ENCODE peak calls at places on chromosomes 7 and 10, in six cellular contexts. O, U, X, R, Y and K are unnamed samples. For H3K4me1, the result is how much of the 10 kb centered on the place peaks cover.

GRCh38 chr10:49083256-49083655 is 32.1 kb downstream of the VSTM4 start:
- DNase-seq in O (peak), U (no peak), X (no peak), R (peak), Y (no peak), K (peak)

GRCh38 chr7:30869794-30870491 is 41.7 kb upstream of the AQP1 start:
- DNase-seq in O (no peak), U (no peak), X (peak), R (peak), Y (no peak), K (peak)

GRCh38 chr10:133276435-133277201 is at the start of gene ADAM8:
- DNase-seq in O (no peak), U (no peak), X (no peak), R (no peak), Y (no peak), K (no peak)

GRCh38 chr7:70505886-70506285 is 626.1 kb upstream of the GALNT17 start:
- DNase-seq in O (no peak), U (no peak), X (no peak), R (no peak), Y (no peak), K (no peak)

GRCh38 chr10:47294057-47294456 is 5.9 kb upstream of the GDF10 start:
- DNase-seq in O (peak), U (no peak), X (no peak), R (no peak), Y (no peak), K (no peak)

GRCh38 chr10:55500931-55501559 is 700.0 kb upstream of the PCDH15 start:
- DNase-seq in O (no peak), U (peak), X (no peak), R (peak), Y (peak), K (peak)

GRCh38 chr10:118754132-118754555 is 626 bp downstream of the CACUL1 start:
- DNase-seq in O (no peak), U (no peak), X (no peak), R (peak), Y (peak), K (peak)

GRCh38 chr10:90087197-90088007 is 386.0 kb downstream of the KIF20B start:
- DNase-seq in O (no peak), U (peak), X (peak), R (no peak), Y (no peak), K (no peak)

GRCh38 chr7:44223362-44224114 is 22.8 kb downstream of the YKT6 start:
- DNase-seq in O (no peak), U (no peak), X (no peak), R (peak), Y (no peak), K (no peak)

GRCh38 chr7:27771111-27771510 is 31.1 kb downstream of the TAX1BP1 start:
- DNase-seq in O (no peak), U (no peak), X (no peak), R (no peak), Y (no peak), K (no peak)

GRCh38 chr7:256981-257646 is 32.9 kb upstream of the FOXL3 start:
- DNase-seq in O (no peak), U (no peak), X (no peak), R (peak), Y (no peak), K (no peak)

GRCh38 chr7:100603697-100604077 is 1.5 kb downstream of the PCOLCE start:
- DNase-seq in O (no peak), U (no peak), X (peak), R (no peak), Y (no peak), K (no peak)

GRCh38 chr10:72088879-72089585 is 681 bp upstream of the SPOCK2 start:
- DNase-seq in O (no peak), U (no peak), X (no peak), R (peak), Y (peak), K (peak)

GRCh38 chr7:152848026-152848425 is 88.5 kb downstream of the ACTR3B start:
- DNase-seq in O (no peak), U (no peak), X (no peak), R (no peak), Y (no peak), K (no peak)

GRCh38 chr7:90973146-90973545 is 291.1 kb upstream of the FZD1 start:
- DNase-seq in O (no peak), U (peak), X (peak), R (no peak), Y (no peak), K (no peak)

GRCh38 chr10:70744617-70745138 is 40.5 kb downstream of the TBATA start:
- DNase-seq in O (no peak), U (no peak), X (no peak), R (no peak), Y (no peak), K (no peak)

GRCh38 chr10:121598261-121599249 is at the start of gene FGFR2:
- DNase-seq in O (peak), U (peak), X (no peak), R (peak), Y (peak), K (peak)
- TF ChIP-seq POLR2A in O (peak), U (no peak), X (no peak), R (no peak), Y (no peak), K (peak)

DNA sequence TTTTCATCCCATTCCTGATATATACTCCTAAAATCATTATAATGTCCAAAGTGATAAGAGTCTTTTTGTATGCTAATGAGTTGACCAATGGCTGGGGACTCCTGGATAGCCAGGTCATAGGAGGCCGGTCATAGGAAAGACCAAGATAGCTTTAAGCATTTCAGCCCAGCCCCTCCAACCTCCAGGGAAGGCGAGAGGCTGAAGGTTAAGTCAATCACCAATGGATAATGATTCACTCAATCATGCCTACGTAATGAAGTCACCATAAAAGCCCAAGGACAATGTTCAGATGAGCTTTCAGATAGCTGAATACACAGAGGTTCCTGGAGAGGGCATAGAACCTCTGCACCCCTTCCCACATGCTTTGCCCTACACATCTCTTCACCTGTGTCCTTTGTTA is 75.7 kb downstream of the VWDE start:
- DNase-seq in O (no peak), U (no peak), X (no peak), R (no peak), Y (peak), K (no peak)
- H3K4me1 ChIP-seq in O (under half), U (under half), X (under half), R (under half), Y (under half), K (under half)

GRCh38 chr7:38978474-38978873 is 765 bp downstream of the POU6F2 start:
- DNase-seq in O (no peak), U (no peak), X (no peak), R (no peak), Y (no peak), K (no peak)

GRCh38 chr7:38975944-38976392 is 1.7 kb upstream of the POU6F2 start:
- DNase-seq in O (no peak), U (no peak), X (no peak), R (no peak), Y (no peak), K (no peak)

GRCh38 chr7:38973760-38974159 is 3.9 kb upstream of the POU6F2 start:
- DNase-seq in O (no peak), U (no peak), X (no peak), R (no peak), Y (no peak), K (no peak)

DNA sequence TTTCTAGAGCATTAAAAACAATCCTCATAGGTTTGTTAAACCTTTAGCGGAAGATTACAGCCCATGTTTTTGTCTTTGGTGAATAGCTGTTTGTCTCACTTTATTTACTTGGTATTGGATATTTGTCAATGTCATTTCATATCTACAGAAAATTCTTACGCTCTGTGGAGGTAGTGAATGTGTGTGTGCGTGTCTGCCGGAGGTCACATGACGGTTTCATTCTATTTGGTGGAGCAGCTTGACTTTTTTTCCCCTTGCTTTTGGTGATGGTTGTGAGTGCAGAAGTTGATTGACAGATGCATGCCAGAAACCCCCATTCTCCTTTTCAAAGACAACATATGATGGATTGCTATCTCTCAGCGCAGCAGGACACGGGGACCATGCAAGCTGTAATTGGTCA is at the start of gene POU6F2:
- DNase-seq in O (no peak), U (no peak), X (no peak), R (no peak), Y (no peak), K (no peak)
- TF ChIP-seq POLR2A in O (no peak), U (no peak), X (no peak), R (no peak), Y (no peak), K (no peak)

GRCh38 chr7:135743907-135744789 is 4.5 kb downstream of the FAM180A start:
- DNase-seq in O (peak), U (no peak), X (peak), R (peak), Y (no peak), K (no peak)

GRCh38 chr7:135742371-135742770 is 6.2 kb downstream of the FAM180A start:
- DNase-seq in O (no peak), U (no peak), X (no peak), R (no peak), Y (no peak), K (no peak)

GRCh38 chr7:135747366-135747765 is 1.2 kb downstream of the FAM180A start:
- DNase-seq in O (no peak), U (no peak), X (no peak), R (no peak), Y (no peak), K (no peak)

GRCh38 chr7:135745702-135746312 is 2.8 kb downstream of the FAM180A start:
- DNase-seq in O (peak), U (peak), X (peak), R (peak), Y (no peak), K (peak)

GRCh38 chr7:135744938-135745701 is 3.5 kb downstream of the FAM180A start:
- DNase-seq in O (no peak), U (no peak), X (peak), R (no peak), Y (no peak), K (no peak)
- H3K4me1 ChIP-seq in O (under half), U (under half), X (under half), R (under half), Y (under half), K (under half)

GRCh38 chr10:127006453-127006852 is 101.2 kb downstream of the DOCK1 start:
- DNase-seq in O (no peak), U (no peak), X (no peak), R (no peak), Y (no peak), K (no peak)

GRCh38 chr10:127000598-127000997 is 95.4 kb downstream of the DOCK1 start:
- DNase-seq in O (no peak), U (no peak), X (no peak), R (no peak), Y (no peak), K (no peak)

GRCh38 chr10:126997801-126998590 is 92.8 kb downstream of the DOCK1 start:
- DNase-seq in O (no peak), U (no peak), X (no peak), R (no peak), Y (no peak), K (no peak)

DNA sequence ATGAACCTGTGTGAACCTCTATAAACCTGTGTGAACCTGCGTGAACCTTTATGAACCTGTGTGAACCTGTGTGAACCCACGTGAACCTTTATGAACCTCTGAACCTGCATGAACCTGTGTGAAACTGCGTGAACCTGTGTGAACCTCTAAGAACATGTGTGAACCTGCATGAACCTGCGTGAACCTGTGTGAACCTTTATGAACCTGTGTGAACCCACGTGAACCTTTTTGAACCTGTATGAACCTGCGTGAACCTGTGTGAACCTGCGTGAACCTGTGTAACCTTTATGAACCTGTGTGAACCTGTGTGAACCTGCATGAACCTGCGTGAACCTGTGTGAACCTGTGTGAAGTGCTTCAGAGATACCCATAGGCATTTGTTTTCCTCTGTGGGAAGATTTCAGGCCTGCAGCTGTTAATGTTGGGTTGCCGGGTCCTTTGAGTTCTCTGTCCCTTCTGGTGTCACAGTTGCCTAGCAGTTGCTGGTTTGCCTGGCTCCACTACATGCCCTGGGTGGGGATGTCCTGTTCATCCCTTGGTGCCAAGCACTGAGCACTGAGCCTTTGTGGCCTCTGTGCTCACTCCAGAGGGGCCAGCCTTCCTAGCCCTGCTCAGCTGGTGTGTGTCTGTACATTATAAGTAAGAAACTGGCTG is 97.9 kb downstream of the DOCK1 start:
- DNase-seq in O (no peak), U (no peak), X (no peak), R (no peak), Y (no peak), K (no peak)
- TF ChIP-seq POLR2A in O (no peak), U (no peak), X (no peak), R (no peak), Y (no peak), K (no peak)

DNA sequence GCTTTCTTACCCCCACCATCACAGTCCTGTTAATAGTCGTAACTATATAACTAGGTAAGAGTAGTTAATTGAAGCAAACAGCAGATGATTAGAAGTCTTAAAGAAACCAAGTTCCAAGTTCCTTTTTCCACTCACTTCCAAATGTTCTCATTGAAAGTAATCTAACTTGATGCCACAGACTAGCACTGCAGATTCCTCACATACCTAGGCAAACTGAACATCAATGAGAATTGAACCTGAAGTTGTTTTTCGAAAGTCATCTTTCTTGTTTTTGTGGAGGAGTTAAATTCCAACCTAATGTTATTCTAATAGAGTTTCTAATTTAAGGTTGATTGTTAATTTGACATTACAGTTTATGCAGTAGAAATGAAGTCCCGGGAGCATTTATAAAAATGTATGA is 5.5 kb downstream of the PRKG1 start:
- DNase-seq in O (no peak), U (no peak), X (no peak), R (no peak), Y (no peak), K (no peak)
- H3K4me1 ChIP-seq in O (under half), U (under half), X (under half), R (under half), Y (under half), K (under half)